ENCODE peak calls at places on chromosomes 7 and 10, in nine cellular contexts. V is aorta; S is dorsolateral prefrontal cortex; L is CD8-positive, alpha-beta T cell; T is H1; U is Karpas-422; J is A673; X is fibroblast of lung; I is RWPE1. G is an unnamed sample.

GRCh38 chr10:110992011-110992800 is 72.8 kb downstream of the SHOC2 start:
- DNase-seq in X (peak; percentile 39), T (no peak), V (no peak), L (no peak), I (no peak), S (no peak), U (no peak), J (no peak), G (no peak)

GRCh38 chr7:99004781-99005500 is 126.6 kb downstream of the TRRAP start:
- DNase-seq in I (no peak), X (peak; percentile 58), T (no peak), J (no peak), U (no peak), S (no peak), L (no peak), V (no peak), G (no peak)

GRCh38 chr7:35259555-35259954 is 5.7 kb upstream of the TBX20 start:
- DNase-seq in L (no peak), U (no peak), T (no peak), S (no peak), X (no peak), V (no peak), I (no peak), J (no peak), G (no peak)

GRCh38 chr10:77592946-77593636 is 44.5 kb downstream of the KCNMA1 start:
- DNase-seq in I (peak; percentile 93), L (no peak), V (peak; percentile 81), T (no peak), S (no peak), U (no peak), J (no peak), X (peak; percentile 93), G (peak; percentile 82)

GRCh38 chr7:110531186-110531585 is 559.7 kb upstream of the LRRN3 start:
- DNase-seq in T (no peak), I (peak; percentile 13), L (no peak), S (no peak), X (peak; percentile 56), U (no peak), J (no peak), V (no peak), G (no peak)

GRCh38 chr7:11701829-11702560 is 130.0 kb downstream of the THSD7A start:
- DNase-seq in J (no peak), T (no peak), S (no peak), I (no peak), U (peak; percentile 51), L (no peak), V (no peak), X (peak; percentile 36), G (no peak)

GRCh38 chr7:75937958-75938786 is 23.2 kb downstream of the POR start:
- DNase-seq in V (peak; percentile 87), J (peak; percentile 23), X (peak; percentile 88), U (no peak), L (no peak), I (no peak), T (no peak), S (peak; percentile 78), G (no peak)

GRCh38 chr10:77919713-77920108 is 6.8 kb downstream of the DLG5 start:
- DNase-seq in S (no peak), T (no peak), I (peak; percentile 88), X (peak; percentile 70), U (peak; percentile 14), J (peak; percentile 35), L (no peak), V (no peak), G (peak; percentile 41)

GRCh38 chr10:31939797-31940708 is 11.4 kb upstream of the ARHGAP12 start:
- DNase-seq in I (peak; percentile 24), L (no peak), V (no peak), T (no peak), X (peak; percentile 47), U (no peak), J (peak; percentile 32), S (no peak), G (no peak)

GRCh38 chr10:31935678-31936077 is 7.0 kb upstream of the ARHGAP12 start:
- DNase-seq in S (no peak), U (no peak), X (no peak), L (no peak), I (no peak), T (no peak), J (no peak), V (no peak), G (no peak)

GRCh38 chr10:31936933-31937332 is 8.3 kb upstream of the ARHGAP12 start:
- DNase-seq in T (no peak), U (no peak), S (no peak), J (no peak), X (no peak), L (no peak), V (no peak), I (no peak), G (peak; percentile 77)

GRCh38 chr10:31936086-31936485 is 7.5 kb upstream of the ARHGAP12 start:
- DNase-seq in I (no peak), T (no peak), V (no peak), S (no peak), X (no peak), U (no peak), L (no peak), J (no peak), G (no peak)

DNA sequence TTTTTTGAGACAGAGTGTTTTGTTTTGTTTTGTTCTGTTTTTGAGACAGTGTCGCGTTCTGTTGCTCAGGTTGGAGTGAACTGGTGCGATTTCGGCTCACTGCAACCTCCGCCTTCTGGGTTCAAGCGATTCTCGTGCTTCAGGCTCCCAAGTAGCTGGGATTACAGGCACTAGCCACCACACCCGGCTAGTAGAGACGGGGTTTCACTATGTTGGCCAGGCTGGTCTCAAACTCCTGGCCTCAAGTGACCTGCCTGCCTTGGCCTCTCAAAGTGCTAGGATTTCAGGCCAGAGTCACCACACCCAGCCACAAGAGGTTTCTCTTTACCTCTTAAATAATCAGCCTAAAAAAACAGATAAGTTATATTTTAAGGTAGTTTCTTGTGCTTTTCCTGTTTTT is 8.7 kb upstream of the ARHGAP12 start:
- DNase-seq in T (no peak), X (no peak), U (no peak), V (no peak), S (no peak), I (no peak), J (no peak), L (no peak), G (no peak)
- H3K27ac ChIP-seq in T (no peak overlapping the region), X (no peak overlapping the region), U (no peak overlapping the region), V (no peak overlapping the region), S (no peak overlapping the region), I (peak overlapping the region; percentile 55), J (no peak overlapping the region), L (no peak overlapping the region), G (peak overlapping the region; percentile 27)

GRCh38 chr7:130867581-130868136 is 133.7 kb upstream of the KLF14 start:
- DNase-seq in S (no peak), X (no peak), U (no peak), I (no peak), V (no peak), L (no peak), J (no peak), T (no peak), G (no peak)

GRCh38 chr7:130869918-130870317 is 135.9 kb upstream of the KLF14 start:
- DNase-seq in I (no peak), X (no peak), J (no peak), T (no peak), L (no peak), U (no peak), V (no peak), S (no peak), G (no peak)

GRCh38 chr7:130868150-130868549 is 134.1 kb upstream of the KLF14 start:
- DNase-seq in S (no peak), U (no peak), X (no peak), V (no peak), I (no peak), L (no peak), T (no peak), J (no peak), G (no peak)

GRCh38 chr7:130867039-130867438 is 133.0 kb upstream of the KLF14 start:
- DNase-seq in V (no peak), S (no peak), J (no peak), X (no peak), I (no peak), L (no peak), T (no peak), U (no peak), G (no peak)

DNA sequence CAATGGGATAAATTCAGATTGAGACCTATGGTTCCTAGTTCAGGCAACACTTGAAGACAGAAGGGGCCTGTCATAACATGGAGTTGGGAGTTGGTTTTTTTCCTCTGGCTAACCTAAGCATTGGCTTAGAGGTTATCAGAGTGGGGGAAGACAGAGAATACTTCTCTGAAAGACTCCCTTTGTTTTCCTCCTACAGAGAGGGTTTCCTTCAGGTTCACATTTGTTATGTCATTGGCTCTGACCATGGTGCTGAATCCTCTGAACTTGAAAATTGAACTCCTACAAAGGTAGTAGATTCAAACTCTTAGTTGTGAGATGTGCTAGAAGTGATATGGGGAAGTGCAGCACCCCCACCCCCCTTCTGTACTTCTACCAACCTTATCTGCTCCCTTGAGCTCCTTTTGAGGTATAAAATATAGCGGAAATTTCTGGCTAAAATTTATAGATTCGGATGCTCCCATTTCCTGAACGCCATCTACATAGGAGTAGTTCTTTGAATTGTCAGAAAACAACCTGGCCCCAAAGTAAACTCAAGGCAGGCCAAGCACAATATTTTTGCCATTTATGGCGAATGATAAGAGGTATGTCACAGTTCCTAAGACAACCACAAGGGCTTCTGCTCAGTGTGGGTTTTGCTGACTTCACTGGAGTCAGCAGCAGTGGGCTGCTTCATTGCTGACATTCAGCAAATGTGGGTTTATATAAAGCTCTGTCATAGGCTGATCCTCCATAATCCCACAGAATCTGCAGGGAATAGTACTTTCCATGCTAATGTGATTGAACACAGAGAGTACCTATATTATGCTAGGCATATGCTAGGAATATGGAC is 131.6 kb upstream of the KLF14 start:
- DNase-seq in J (no peak), V (no peak), S (no peak), L (no peak), X (peak; percentile 44), T (no peak), U (peak; percentile 77), I (no peak), G (no peak)
- H3K27ac ChIP-seq in J (no peak overlapping the region), V (no peak overlapping the region), S (no peak overlapping the region), L (no peak overlapping the region), X (no peak overlapping the region), T (no peak overlapping the region), U (no peak overlapping the region), I (no peak overlapping the region), G (peak overlapping the region; percentile 100)

GRCh38 chr10:88064608-88065383 is 201.4 kb downstream of the PTEN start:
- DNase-seq in U (no peak), S (no peak), X (peak; percentile 25), I (no peak), L (no peak), J (peak; percentile 23), T (no peak), V (no peak), G (no peak)
- H3K27ac ChIP-seq in U (peak overlapping the region; percentile 97), S (no peak overlapping the region), X (no peak overlapping the region), I (no peak overlapping the region), L (peak overlapping the region; percentile 55), J (no peak overlapping the region), T (no peak overlapping the region), V (no peak overlapping the region), G (no peak overlapping the region)

DNA sequence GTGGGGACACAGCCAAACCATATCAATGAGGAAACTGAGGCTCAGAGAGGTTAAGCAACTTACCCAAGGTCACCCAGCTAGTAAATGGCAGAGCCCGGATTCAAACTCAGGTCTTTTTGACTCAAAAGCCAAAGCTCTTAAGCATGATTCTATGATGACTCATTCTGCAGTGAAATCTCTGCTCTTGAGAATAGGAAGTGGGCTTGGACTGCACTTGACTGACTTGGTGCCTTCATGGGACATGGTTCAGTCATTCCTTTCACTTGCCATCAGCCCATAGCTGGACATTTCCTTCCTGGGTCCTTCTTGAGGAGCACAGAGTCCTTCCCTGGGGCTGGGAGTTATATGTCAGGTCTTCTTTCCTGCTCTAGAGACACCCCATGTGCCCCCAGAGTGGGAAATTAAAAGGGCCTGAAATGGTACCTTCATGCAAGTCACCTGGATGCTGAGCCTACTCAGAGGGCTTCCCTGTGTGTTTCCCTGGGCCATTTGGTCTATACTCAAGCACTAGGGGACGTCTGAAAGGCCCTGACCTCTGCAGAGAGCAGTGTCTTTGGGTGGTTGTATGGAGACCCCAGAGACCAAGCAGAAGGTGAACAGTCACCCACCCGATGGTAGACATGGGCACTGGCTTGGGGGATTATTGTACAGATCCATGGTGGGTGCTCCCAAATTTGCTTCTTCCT is 62.4 kb upstream of the SDK1 start:
- DNase-seq in X (no peak), U (no peak), T (no peak), V (no peak), I (no peak), S (no peak), L (no peak), J (no peak), G (no peak)
- H3K27ac ChIP-seq in X (no peak overlapping the region), U (no peak overlapping the region), T (no peak overlapping the region), V (no peak overlapping the region), I (no peak overlapping the region), S (no peak overlapping the region), L (no peak overlapping the region), J (no peak overlapping the region), G (no peak overlapping the region)

G was measured in epithelial cell of prostate.